ENCODE peak calls at places on chromosomes 6 and 20, in six cellular contexts. One of them, this sample, is unnamed.

GRCh38 chr6:169589699-169590257 is 112.1 kb downstream of the WDR27 start:
- DNase-seq in HFF-Myc: no peak
- DNase-seq in stomach: no peak
- DNase-seq in neural progenitor cell: no peak
- DNase-seq in cardiac fibroblast: no peak
- DNase-seq in CD4-positive, alpha-beta T cell: no peak
- DNase-seq in this sample: no peak

GRCh38 chr20:9514072-9514460 is 324 bp upstream of the LAMP5 start:
- DNase-seq in CD4-positive, alpha-beta T cell: no peak
- DNase-seq in HFF-Myc: no peak
- DNase-seq in neural progenitor cell: peak
- DNase-seq in cardiac fibroblast: no peak
- DNase-seq in stomach: no peak
- DNase-seq in this sample: no peak

GRCh38 chr6:30397697-30398096 is 52.7 kb downstream of the RPP21 start:
- DNase-seq in cardiac fibroblast: no peak
- DNase-seq in neural progenitor cell: peak
- DNase-seq in stomach: no peak
- DNase-seq in HFF-Myc: no peak
- DNase-seq in CD4-positive, alpha-beta T cell: no peak
- DNase-seq in this sample: peak

GRCh38 chr6:33692078-33692759 is 19.3 kb downstream of the UQCC2 start:
- DNase-seq in CD4-positive, alpha-beta T cell: no peak
- DNase-seq in HFF-Myc: no peak
- DNase-seq in neural progenitor cell: peak
- DNase-seq in cardiac fibroblast: peak
- DNase-seq in stomach: peak
- DNase-seq in this sample: no peak

GRCh38 chr6:165205632-165206031 is 103.8 kb downstream of the C6orf118 start:
- DNase-seq in cardiac fibroblast: no peak
- DNase-seq in stomach: no peak
- DNase-seq in HFF-Myc: no peak
- DNase-seq in CD4-positive, alpha-beta T cell: no peak
- DNase-seq in neural progenitor cell: no peak
- DNase-seq in this sample: no peak

GRCh38 chr6:85403331-85404015 is 46.4 kb upstream of the NT5E start:
- DNase-seq in stomach: no peak
- DNase-seq in HFF-Myc: no peak
- DNase-seq in CD4-positive, alpha-beta T cell: no peak
- DNase-seq in neural progenitor cell: no peak
- DNase-seq in cardiac fibroblast: peak
- DNase-seq in this sample: no peak

GRCh38 chr6:134031696-134032255 is 20.6 kb downstream of the SLC2A12 start:
- DNase-seq in stomach: no peak
- DNase-seq in cardiac fibroblast: no peak
- DNase-seq in HFF-Myc: no peak
- DNase-seq in CD4-positive, alpha-beta T cell: no peak
- DNase-seq in neural progenitor cell: no peak
- DNase-seq in this sample: no peak

GRCh38 chr6:166379800-166380199 is 2.9 kb downstream of the MPC1 start:
- DNase-seq in HFF-Myc: no peak
- DNase-seq in stomach: peak
- DNase-seq in CD4-positive, alpha-beta T cell: no peak
- DNase-seq in neural progenitor cell: no peak
- DNase-seq in cardiac fibroblast: no peak
- DNase-seq in this sample: no peak

GRCh38 chr6:159877256-159877808 is 13.5 kb upstream of the MAS1 start:
- DNase-seq in neural progenitor cell: no peak
- DNase-seq in HFF-Myc: no peak
- DNase-seq in CD4-positive, alpha-beta T cell: no peak
- DNase-seq in stomach: no peak
- DNase-seq in cardiac fibroblast: no peak
- DNase-seq in this sample: no peak

GRCh38 chr20:31698803-31699718 is 23.6 kb downstream of the BCL2L1 start:
- DNase-seq in cardiac fibroblast: peak
- DNase-seq in CD4-positive, alpha-beta T cell: no peak
- DNase-seq in HFF-Myc: peak
- DNase-seq in neural progenitor cell: no peak
- DNase-seq in stomach: peak
- DNase-seq in this sample: no peak

GRCh38 chr6:156703719-156704118 is 73.5 kb upstream of the ARID1B start:
- DNase-seq in stomach: no peak
- DNase-seq in CD4-positive, alpha-beta T cell: no peak
- DNase-seq in cardiac fibroblast: peak
- DNase-seq in neural progenitor cell: no peak
- DNase-seq in HFF-Myc: no peak
- DNase-seq in this sample: no peak

GRCh38 chr20:23260181-23260840 is 90.3 kb upstream of the NXT1 start:
- DNase-seq in CD4-positive, alpha-beta T cell: no peak
- DNase-seq in neural progenitor cell: no peak
- DNase-seq in stomach: no peak
- DNase-seq in HFF-Myc: no peak
- DNase-seq in cardiac fibroblast: no peak
- DNase-seq in this sample: no peak

GRCh38 chr6:110178626-110179405 is 654 bp downstream of the WASF1 start:
- DNase-seq in HFF-Myc: peak
- DNase-seq in cardiac fibroblast: peak
- DNase-seq in neural progenitor cell: peak
- DNase-seq in CD4-positive, alpha-beta T cell: peak
- DNase-seq in stomach: peak
- DNase-seq in this sample: peak

GRCh38 chr6:122799916-122800701 is 11.1 kb downstream of the SMPDL3A start:
- DNase-seq in CD4-positive, alpha-beta T cell: no peak
- DNase-seq in HFF-Myc: no peak
- DNase-seq in stomach: no peak
- DNase-seq in cardiac fibroblast: no peak
- DNase-seq in neural progenitor cell: no peak
- DNase-seq in this sample: no peak

GRCh38 chr6:22929228-22929627 is 359.9 kb downstream of the HDGFL1 start:
- DNase-seq in neural progenitor cell: no peak
- DNase-seq in stomach: no peak
- DNase-seq in cardiac fibroblast: peak
- DNase-seq in HFF-Myc: no peak
- DNase-seq in CD4-positive, alpha-beta T cell: no peak
- DNase-seq in this sample: no peak

DNA sequence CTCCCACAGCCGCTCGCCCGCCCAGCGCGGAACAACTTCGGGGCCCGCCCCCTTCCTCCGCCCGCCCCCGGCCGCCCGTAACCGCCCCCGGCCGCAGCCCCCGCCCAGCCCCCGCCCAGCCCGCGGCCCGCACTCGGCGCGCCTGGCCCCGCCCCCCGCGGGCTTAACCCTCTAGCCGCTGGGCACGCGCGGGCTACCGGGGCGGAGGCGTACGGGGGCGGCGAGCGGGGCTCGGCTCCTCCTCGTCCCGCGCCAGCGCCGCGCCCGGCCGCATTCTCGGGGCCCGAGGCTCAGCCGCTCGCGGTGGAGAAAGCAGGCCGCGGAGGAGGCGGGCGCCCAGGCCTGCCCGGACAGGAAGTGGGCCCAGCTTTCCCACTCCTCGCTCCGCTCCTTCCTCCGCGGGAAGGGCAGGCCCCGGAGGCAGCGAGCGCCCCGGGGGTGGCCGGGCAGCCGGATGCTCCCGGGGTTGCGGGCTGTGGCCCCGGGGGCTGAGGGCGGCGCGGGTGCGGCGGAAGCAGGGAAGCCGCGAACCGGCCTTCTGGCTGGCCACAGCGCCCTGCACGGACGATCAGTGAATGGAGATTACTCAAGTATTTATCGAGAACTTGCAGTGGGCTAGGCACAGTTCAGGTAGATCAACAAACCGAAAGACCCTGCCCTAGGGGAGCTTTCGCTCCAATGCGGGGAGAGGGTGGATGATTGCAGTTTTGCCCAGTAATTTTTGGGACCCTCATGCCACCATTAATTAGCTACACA is at the start of gene TRAM2:
- DNase-seq in cardiac fibroblast: peak
- DNase-seq in HFF-Myc: no peak
- DNase-seq in neural progenitor cell: peak
- DNase-seq in CD4-positive, alpha-beta T cell: peak
- DNase-seq in stomach: peak
- DNase-seq in this sample: peak
- TF ChIP-seq CTCF in cardiac fibroblast: no peak
- TF ChIP-seq CTCF in HFF-Myc: no peak
- TF ChIP-seq CTCF in neural progenitor cell: peak
- TF ChIP-seq CTCF in CD4-positive, alpha-beta T cell: no peak
- TF ChIP-seq CTCF in stomach: no peak
- TF ChIP-seq CTCF in this sample: no peak

DNA sequence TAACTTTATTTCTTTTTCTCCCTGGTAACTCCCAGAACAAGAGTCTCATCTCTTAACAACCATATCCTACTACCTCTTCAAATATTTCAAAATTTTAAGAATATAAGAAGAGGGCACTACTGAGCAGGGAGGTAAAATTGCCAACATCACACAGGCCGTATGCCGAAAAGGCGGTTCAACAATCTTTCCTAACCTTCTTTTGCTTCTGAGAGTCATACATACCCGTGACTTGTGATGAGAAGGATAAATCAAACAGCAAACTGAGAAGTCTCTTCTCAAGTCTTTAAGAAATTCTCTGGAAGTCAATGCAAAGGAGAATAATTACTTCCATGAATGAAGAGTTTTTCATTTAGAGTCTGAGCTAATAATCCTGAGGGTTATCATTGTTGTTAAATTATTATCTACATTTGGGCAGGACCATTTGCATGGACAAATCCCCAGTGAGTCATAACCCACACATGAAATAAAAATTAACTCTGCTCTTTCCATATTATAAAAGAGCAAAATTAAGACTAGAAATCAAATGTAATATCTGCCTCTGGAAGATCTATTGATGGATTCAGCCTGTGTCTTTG is 22.4 kb upstream of the ILRUN start:
- DNase-seq in neural progenitor cell: no peak
- DNase-seq in stomach: no peak
- DNase-seq in CD4-positive, alpha-beta T cell: no peak
- DNase-seq in HFF-Myc: no peak
- DNase-seq in cardiac fibroblast: no peak
- DNase-seq in this sample: no peak
- TF ChIP-seq CTCF in neural progenitor cell: no peak
- TF ChIP-seq CTCF in stomach: no peak
- TF ChIP-seq CTCF in CD4-positive, alpha-beta T cell: no peak
- TF ChIP-seq CTCF in HFF-Myc: no peak
- TF ChIP-seq CTCF in cardiac fibroblast: no peak
- TF ChIP-seq CTCF in this sample: no peak

GRCh38 chr20:46590453-46590852 is 40.0 kb upstream of the OCSTAMP start:
- DNase-seq in CD4-positive, alpha-beta T cell: no peak
- DNase-seq in stomach: no peak
- DNase-seq in HFF-Myc: no peak
- DNase-seq in neural progenitor cell: no peak
- DNase-seq in cardiac fibroblast: no peak
- DNase-seq in this sample: no peak

GRCh38 chr20:46587986-46588385 is 37.5 kb upstream of the OCSTAMP start:
- DNase-seq in stomach: no peak
- DNase-seq in cardiac fibroblast: no peak
- DNase-seq in CD4-positive, alpha-beta T cell: no peak
- DNase-seq in neural progenitor cell: no peak
- DNase-seq in HFF-Myc: no peak
- DNase-seq in this sample: no peak

GRCh38 chr20:46588532-46589509 is 38.4 kb upstream of the OCSTAMP start:
- DNase-seq in CD4-positive, alpha-beta T cell: no peak
- DNase-seq in cardiac fibroblast: no peak
- DNase-seq in neural progenitor cell: no peak
- DNase-seq in stomach: no peak
- DNase-seq in HFF-Myc: no peak
- DNase-seq in this sample: no peak

GRCh38 chr20:46594725-46595124 is 44.3 kb upstream of the OCSTAMP start:
- DNase-seq in stomach: no peak
- DNase-seq in HFF-Myc: no peak
- DNase-seq in cardiac fibroblast: no peak
- DNase-seq in neural progenitor cell: no peak
- DNase-seq in CD4-positive, alpha-beta T cell: no peak
- DNase-seq in this sample: no peak

GRCh38 chr20:46592580-46593362 is 42.3 kb upstream of the OCSTAMP start:
- DNase-seq in neural progenitor cell: no peak
- DNase-seq in cardiac fibroblast: no peak
- DNase-seq in stomach: no peak
- DNase-seq in HFF-Myc: no peak
- DNase-seq in CD4-positive, alpha-beta T cell: no peak
- DNase-seq in this sample: no peak
- TF ChIP-seq CTCF in neural progenitor cell: peak
- TF ChIP-seq CTCF in cardiac fibroblast: no peak
- TF ChIP-seq CTCF in stomach: no peak
- TF ChIP-seq CTCF in HFF-Myc: peak
- TF ChIP-seq CTCF in CD4-positive, alpha-beta T cell: no peak
- TF ChIP-seq CTCF in this sample: no peak

GRCh38 chr6:12148841-12149240 is 136.7 kb downstream of the HIVEP1 start:
- DNase-seq in neural progenitor cell: no peak
- DNase-seq in HFF-Myc: no peak
- DNase-seq in stomach: no peak
- DNase-seq in cardiac fibroblast: no peak
- DNase-seq in CD4-positive, alpha-beta T cell: no peak
- DNase-seq in this sample: no peak

GRCh38 chr6:12149944-12150510 is 137.9 kb downstream of the HIVEP1 start:
- DNase-seq in stomach: no peak
- DNase-seq in CD4-positive, alpha-beta T cell: no peak
- DNase-seq in HFF-Myc: no peak
- DNase-seq in neural progenitor cell: no peak
- DNase-seq in cardiac fibroblast: no peak
- DNase-seq in this sample: no peak

GRCh38 chr6:12150812-12151432 is 138.8 kb downstream of the HIVEP1 start:
- DNase-seq in CD4-positive, alpha-beta T cell: peak
- DNase-seq in neural progenitor cell: peak
- DNase-seq in HFF-Myc: no peak
- DNase-seq in cardiac fibroblast: no peak
- DNase-seq in stomach: no peak
- DNase-seq in this sample: peak

GRCh38 chr6:12151433-12151820 is 138.7 kb upstream of the EDN1 start:
- DNase-seq in HFF-Myc: no peak
- DNase-seq in neural progenitor cell: no peak
- DNase-seq in CD4-positive, alpha-beta T cell: no peak
- DNase-seq in stomach: no peak
- DNase-seq in cardiac fibroblast: no peak
- DNase-seq in this sample: no peak

DNA sequence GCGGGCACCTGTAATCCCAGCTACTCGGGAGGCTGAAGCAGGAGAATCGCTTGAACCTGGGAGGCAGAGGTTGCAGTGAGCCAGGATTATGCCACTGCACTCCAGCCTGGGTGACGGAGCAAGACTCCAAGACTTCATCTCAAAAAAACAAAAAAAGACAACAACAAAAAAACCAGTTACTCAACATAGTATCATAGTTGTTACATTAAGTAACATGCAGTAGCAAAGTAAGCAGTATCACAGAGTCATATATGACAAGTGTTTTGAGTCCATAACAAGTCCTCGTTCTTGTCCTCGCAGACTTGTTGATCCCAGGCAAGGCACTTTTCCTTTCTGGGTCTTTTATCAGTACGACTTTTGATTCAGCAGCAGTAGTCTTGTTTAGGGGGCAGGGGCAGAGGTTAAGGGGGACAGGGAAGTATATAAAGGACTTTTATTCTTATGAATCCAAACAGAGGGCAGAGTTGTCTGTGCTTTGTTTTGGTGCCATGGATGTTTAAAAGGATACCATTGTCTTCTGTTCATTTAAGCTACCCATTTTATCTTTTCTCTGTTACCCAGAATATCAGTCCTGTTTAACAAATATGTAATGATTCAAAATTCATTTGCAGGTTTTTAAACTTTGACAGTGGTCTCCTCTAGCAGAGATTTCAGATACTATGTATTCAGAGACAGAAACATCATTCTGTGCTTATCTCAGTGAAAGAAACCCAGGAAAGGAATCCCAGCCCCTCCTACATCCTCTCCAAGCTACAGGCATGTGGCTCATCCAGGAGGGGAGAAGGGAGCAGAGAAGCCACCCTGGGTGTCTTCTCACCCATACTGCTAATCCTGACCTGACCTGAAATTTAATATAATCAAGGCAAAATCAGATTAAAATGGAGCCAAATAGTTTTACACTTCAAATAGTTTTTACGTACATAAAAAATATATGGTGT is 137.9 kb upstream of the EDN1 start:
- DNase-seq in CD4-positive, alpha-beta T cell: no peak
- DNase-seq in HFF-Myc: no peak
- DNase-seq in cardiac fibroblast: no peak
- DNase-seq in stomach: no peak
- DNase-seq in neural progenitor cell: no peak
- DNase-seq in this sample: no peak
- TF ChIP-seq CTCF in CD4-positive, alpha-beta T cell: no peak
- TF ChIP-seq CTCF in HFF-Myc: no peak
- TF ChIP-seq CTCF in cardiac fibroblast: no peak
- TF ChIP-seq CTCF in stomach: no peak
- TF ChIP-seq CTCF in neural progenitor cell: no peak
- TF ChIP-seq CTCF in this sample: no peak

This sample was measured in nephron progenitor cell.